ENCODE peak calls at places on chromosome 22, in nine cellular contexts. W, I, T, N, R, C, M, X and A are unnamed samples.

GRCh38 chr22:33023119-33023827 is 34.9 kb downstream of the SYN3 start:
- DNase-seq in R (no peak), M (no peak), I (no peak), T (no peak), C (no peak), N (no peak), X (no peak), W (no peak), A (no peak)

GRCh38 chr22:23240639-23241389 is 60.5 kb downstream of the BCR start:
- DNase-seq in I (no peak), C (no peak), M (peak; percentile 15), X (no peak), T (no peak), R (peak; percentile 24), N (peak; percentile 44), W (peak; percentile 84), A (no peak)

GRCh38 chr22:20210473-20211059 is 57.6 kb downstream of the RTN4R start:
- DNase-seq in N (no peak), C (no peak), T (no peak), M (no peak), X (no peak), R (no peak), I (no peak), W (no peak), A (no peak)

GRCh38 chr22:46971141-46971775 is 208.8 kb downstream of the TBC1D22A start:
- DNase-seq in C (peak; percentile 12), N (no peak), T (peak; percentile 83), I (no peak), R (no peak), M (no peak), W (peak; percentile 83), X (no peak), A (peak; percentile 81)

GRCh38 chr22:38415561-38416321 is 39.3 kb downstream of the KCNJ4 start:
- DNase-seq in M (no peak), R (no peak), X (no peak), C (no peak), I (no peak), N (no peak), W (peak; percentile 63), T (no peak), A (no peak)

GRCh38 chr22:23749747-23750373 is 1.1 kb downstream of the ZNF70 start:
- DNase-seq in I (no peak), M (no peak), X (no peak), W (no peak), N (no peak), C (no peak), R (peak; percentile 22), T (no peak), A (no peak)

GRCh38 chr22:23856721-23857605 is 712 bp upstream of the SLC2A11 start:
- DNase-seq in M (peak; percentile 41), C (peak; percentile 54), R (peak; percentile 80), T (peak; percentile 46), I (peak; percentile 54), W (peak; percentile 86), N (no peak), X (peak; percentile 49), A (peak; percentile 88)

GRCh38 chr22:19843107-19843856 is 11.4 kb downstream of the GNB1L start:
- DNase-seq in N (no peak), I (no peak), W (no peak), T (no peak), C (no peak), R (no peak), X (no peak), M (no peak), A (no peak)

GRCh38 chr22:41780714-41781507 is 19.6 kb upstream of the CCDC134 start:
- DNase-seq in C (peak; percentile 37), I (peak; percentile 56), X (peak; percentile 87), M (no peak), T (peak; percentile 63), W (peak; percentile 28), N (no peak), R (peak; percentile 64), A (peak; percentile 61)

GRCh38 chr22:33875316-33875715 is 45.0 kb downstream of the LARGE1 start:
- DNase-seq in C (no peak), T (no peak), R (no peak), W (no peak), X (no peak), M (no peak), I (no peak), N (no peak), A (no peak)

GRCh38 chr22:33328789-33329296 is 270.7 kb upstream of the SYN3 start:
- DNase-seq in C (peak; percentile 94), T (peak; percentile 86), W (peak; percentile 77), X (no peak), R (peak; percentile 57), I (peak; percentile 55), N (no peak), M (peak; percentile 87), A (peak; percentile 64)

GRCh38 chr22:49271369-49271727 is 556.3 kb downstream of the BRD1 start:
- DNase-seq in N (no peak), I (no peak), T (no peak), W (no peak), M (no peak), R (no peak), C (no peak), X (no peak), A (no peak)

GRCh38 chr22:36197601-36198146 is 3.9 kb downstream of the APOL4 start:
- DNase-seq in I (no peak), T (no peak), M (no peak), X (peak; percentile 21), N (no peak), W (peak; percentile 52), C (no peak), R (no peak), A (peak; percentile 12)

GRCh38 chr22:29700949-29701927 is 18.6 kb upstream of the CABP7 start:
- DNase-seq in N (peak; percentile 94), T (peak; percentile 34), R (peak; percentile 25), M (no peak), I (peak; percentile 37), C (peak; percentile 23), X (no peak), W (peak; percentile 70), A (peak; percentile 32)

GRCh38 chr22:49230194-49230577 is 597.5 kb downstream of the BRD1 start:
- DNase-seq in X (no peak), M (no peak), W (peak; percentile 63), C (no peak), R (no peak), T (no peak), I (no peak), N (no peak), A (no peak)

GRCh38 chr22:37525073-37525745 is 6.0 kb upstream of the CARD10 start:
- DNase-seq in X (no peak), W (peak; percentile 56), I (no peak), T (peak; percentile 84), C (peak; percentile 76), R (peak; percentile 98), M (peak; percentile 94), N (peak; percentile 84), A (peak; percentile 87)

GRCh38 chr22:19761500-19762314 is 1.1 kb downstream of the TBX1 start:
- DNase-seq in N (peak; percentile 43), I (peak; percentile 35), R (peak; percentile 65), C (no peak), M (no peak), T (no peak), W (peak; percentile 65), X (no peak), A (peak; percentile 62)

GRCh38 chr22:20431520-20432237 is 5.9 kb downstream of the SCARF2 start:
- DNase-seq in W (peak; percentile 58), C (no peak), R (no peak), N (no peak), T (no peak), I (no peak), X (no peak), M (no peak), A (no peak)

GRCh38 chr22:23216331-23217170 is 36.2 kb downstream of the BCR start:
- DNase-seq in R (no peak), C (no peak), W (no peak), X (no peak), I (peak; percentile 92), M (no peak), T (no peak), N (no peak), A (no peak)

GRCh38 chr22:44702479-44703219 is 645 bp downstream of the PRR5 start:
- DNase-seq in T (peak; percentile 54), C (peak; percentile 30), I (no peak), X (no peak), W (peak; percentile 40), M (peak; percentile 36), N (peak; percentile 15), R (peak; percentile 57), A (peak; percentile 76)
- H3K4me2 ChIP-seq in T (peak overlapping the region; percentile 50), C (peak overlapping the region; percentile 85), I (peak overlapping the region; percentile 90), X (no peak overlapping the region), W (peak overlapping the region; percentile 58), M (peak overlapping the region; percentile 97), N (peak overlapping the region; percentile 99), R (peak overlapping the region; percentile 75), A (peak overlapping the region; percentile 85)

GRCh38 chr22:17779286-17780115 is 5.2 kb upstream of the BID start:
- DNase-seq in X (no peak), M (no peak), T (no peak), R (no peak), W (no peak), N (no peak), C (no peak), I (no peak), A (no peak)
- H3K9ac ChIP-seq in X (no peak overlapping the region), M (no peak overlapping the region), T (no peak overlapping the region), R (no peak overlapping the region), W (no peak overlapping the region), N (no peak overlapping the region), C (no peak overlapping the region), I (no peak overlapping the region), A (no peak overlapping the region)

DNA sequence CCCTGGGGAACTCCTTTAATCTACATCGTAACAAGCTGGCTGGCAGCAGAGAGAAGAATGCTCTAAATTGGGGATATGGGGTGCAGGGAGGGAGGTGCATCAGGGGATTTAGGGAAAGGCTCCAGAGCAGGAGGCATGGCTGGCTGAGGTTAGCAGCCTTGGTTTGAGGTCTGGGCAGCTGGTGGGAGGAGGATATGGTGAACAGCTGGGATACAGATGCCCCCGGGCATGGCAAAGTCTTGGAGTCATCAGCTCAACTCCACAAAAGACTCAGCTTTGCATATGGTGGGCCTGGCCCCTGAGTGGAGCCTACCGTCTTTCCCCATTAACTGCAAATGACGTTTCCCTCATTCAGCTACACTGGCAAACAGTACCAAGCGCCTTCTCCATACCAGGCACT is 5.4 kb downstream of the FAM83F start:
- DNase-seq in M (no peak), T (no peak), W (no peak), X (no peak), R (no peak), C (no peak), N (no peak), I (no peak), A (no peak)
- H3K27me3 ChIP-seq in M (no peaks in the 10 kb centered on the region), T (peaks cover 41% of the 10 kb centered on the region), W (no peaks in the 10 kb centered on the region), X (peaks cover 3% of the 10 kb centered on the region), R (peaks cover 30% of the 10 kb centered on the region), C (peaks cover 13% of the 10 kb centered on the region), N (no peaks in the 10 kb centered on the region), I (peaks cover 3% of the 10 kb centered on the region), A (no peaks in the 10 kb centered on the region)

DNA sequence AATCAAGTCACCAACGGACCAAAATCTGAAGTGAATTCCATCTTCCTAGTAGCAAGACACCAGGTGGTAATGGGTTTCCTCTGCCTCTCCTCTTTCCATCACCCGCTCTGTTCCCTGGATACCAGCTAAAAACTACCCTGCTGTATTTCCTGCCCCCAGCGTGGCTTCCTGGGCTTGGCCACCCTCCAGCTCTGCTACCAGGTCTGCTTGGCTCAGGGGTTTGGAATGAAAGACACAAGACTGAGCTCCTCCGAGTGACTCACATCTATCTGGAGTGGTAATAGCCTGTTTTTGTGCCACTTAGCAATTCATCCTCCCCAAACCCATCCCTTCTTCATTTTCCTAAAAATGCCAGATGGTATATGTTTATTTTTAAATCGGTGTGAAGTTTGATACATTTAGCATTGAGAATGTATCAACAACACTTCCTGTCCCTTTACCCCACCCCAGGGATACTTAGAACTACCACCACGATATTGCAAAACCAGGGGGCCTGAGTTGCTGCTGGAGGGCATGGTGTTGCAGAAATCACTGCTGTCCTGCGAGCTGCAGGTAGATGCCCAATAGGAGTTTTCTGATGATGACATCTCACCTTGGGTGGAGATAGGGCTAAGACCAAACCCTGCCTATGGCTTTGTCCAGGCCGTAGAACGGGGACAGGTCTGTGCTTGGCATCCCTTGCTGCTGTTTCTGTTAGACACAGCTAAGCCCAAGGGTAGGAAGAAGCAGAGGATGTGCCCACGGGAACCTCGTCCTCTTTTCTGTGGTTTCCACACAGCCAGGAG is 7.5 kb upstream of the MICAL3 start:
- DNase-seq in W (peak; percentile 48), N (peak; percentile 95), T (peak; percentile 97), R (peak; percentile 98), M (peak; percentile 97), I (no peak), X (no peak), C (peak; percentile 94), A (peak; percentile 85)
- H3K4me2 ChIP-seq in W (no peak overlapping the region), N (peak overlapping the region; percentile 86), T (peak overlapping the region; percentile 38), R (peak overlapping the region; percentile 76), M (peak overlapping the region; percentile 77), I (no peak overlapping the region), X (no peak overlapping the region), C (peak overlapping the region; percentile 81), A (no peak overlapping the region)